ENCODE peak calls at places on chromosome 20, in eight cellular contexts. W is Panc1, P is esophagus squamous epithelium, H is AG04450, Y is GM23338, O is breast epithelium, V is cardiac fibroblast, T is neural crest cell. I is an unnamed sample.

GRCh38 chr20:4041748-4042411 is 26.5 kb upstream of the RNF24 start:
- DNase-seq in H (no peak), Y (no peak), O (peak), P (no peak), V (peak), T (no peak), W (no peak), I (peak)

GRCh38 chr20:19658137-19658536 is 99.9 kb upstream of the RIN2 start:
- DNase-seq in Y (no peak), O (no peak), W (no peak), T (no peak), P (no peak), V (no peak), H (no peak), I (no peak)

GRCh38 chr20:48807586-48808381 is 20.0 kb downstream of the PREX1 start:
- DNase-seq in P (no peak), O (no peak), T (no peak), W (no peak), H (no peak), Y (no peak), V (peak), I (no peak)

GRCh38 chr20:44582321-44583025 is at the start of gene PKIG:
- DNase-seq in V (peak), H (peak), P (no peak), W (no peak), Y (no peak), T (no peak), O (no peak), I (peak)

GRCh38 chr20:63704749-63705117 is 3.0 kb downstream of the ARFRP1 start:
- DNase-seq in W (no peak), T (no peak), P (no peak), V (no peak), H (no peak), O (no peak), Y (no peak), I (no peak)

GRCh38 chr20:38859070-38859690 is 53.7 kb downstream of the PPP1R16B start:
- DNase-seq in P (no peak), V (no peak), W (no peak), H (no peak), T (no peak), Y (no peak), O (no peak), I (no peak)

GRCh38 chr20:50724851-50725721 is 6.3 kb upstream of the PARD6B start:
- DNase-seq in W (no peak), Y (peak), H (peak), T (peak), O (peak), V (peak), P (no peak), I (peak)

GRCh38 chr20:54345817-54346216 is 129.6 kb upstream of the DOK5 start:
- DNase-seq in O (no peak), W (no peak), Y (no peak), T (no peak), P (no peak), H (no peak), V (peak), I (no peak)

GRCh38 chr20:1968958-1969357 is 24.9 kb downstream of the PDYN start:
- DNase-seq in P (no peak), W (no peak), Y (no peak), O (no peak), V (no peak), T (no peak), H (no peak), I (no peak)

GRCh38 chr20:663315-664090 is 10.5 kb upstream of the SRXN1 start:
- DNase-seq in W (no peak), P (no peak), T (no peak), H (no peak), O (no peak), V (no peak), Y (peak), I (no peak)

GRCh38 chr20:38805958-38806854 is 709 bp downstream of the PPP1R16B start:
- DNase-seq in V (no peak), Y (peak), H (no peak), O (no peak), T (peak), P (no peak), W (no peak), I (no peak)

GRCh38 chr20:2521369-2522305 is 12.9 kb upstream of the ZNF343 start:
- DNase-seq in T (peak), V (peak), O (no peak), W (no peak), P (no peak), H (no peak), Y (peak), I (no peak)

DNA sequence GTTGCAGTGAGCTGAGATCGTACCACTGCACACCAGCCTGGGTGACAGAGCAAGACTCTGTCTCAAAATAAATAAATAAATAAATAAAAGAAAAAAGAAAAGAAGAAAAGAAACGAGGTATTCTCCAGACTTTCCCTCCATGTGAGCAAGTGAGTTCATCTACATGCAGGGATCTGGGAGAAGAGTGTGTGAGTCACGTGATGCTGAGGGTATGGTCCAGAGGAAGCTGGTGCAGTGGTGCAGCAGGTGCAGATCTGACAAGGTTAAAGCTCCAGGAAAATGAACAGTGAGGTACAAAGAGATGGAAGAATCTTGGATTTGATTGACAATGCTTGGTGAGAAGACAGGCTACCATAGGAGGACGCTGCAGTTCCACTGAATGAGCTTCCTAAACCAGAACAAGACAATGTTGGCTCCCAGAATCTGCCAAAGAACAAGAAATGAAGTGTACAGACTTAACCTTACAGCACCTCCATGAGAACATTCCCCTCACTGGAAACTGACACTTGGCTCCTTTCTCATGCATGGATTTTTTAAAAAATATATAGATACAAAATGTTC is 79.5 kb upstream of the BTBD3 start:
- DNase-seq in O (no peak), W (no peak), V (no peak), Y (no peak), P (no peak), T (no peak), H (no peak), I (no peak)
- TF ChIP-seq CTCF in O (no peak), W (peak), V (no peak), Y (no peak), P (peak), T (no peak), H (no peak), I (no peak)

GRCh38 chr20:53291548-53291947 is 302.1 kb downstream of the ZNF217 start:
- DNase-seq in Y (peak), O (no peak), P (no peak), V (no peak), W (no peak), H (no peak), T (peak), I (no peak)
- TF ChIP-seq CTCF in Y (peak), O (no peak), P (peak), V (no peak), W (peak), H (no peak), T (peak), I (no peak)

GRCh38 chr20:29744071-29744470 is 1513.4 kb upstream of the DEFB115 start:
- DNase-seq in H (no peak), P (no peak), V (peak), W (no peak), T (no peak), Y (no peak), O (no peak), I (no peak)
- TF ChIP-seq CTCF in H (no peak), P (no peak), V (no peak), W (no peak), T (no peak), Y (no peak), O (no peak), I (no peak)

GRCh38 chr20:62448788-62449187 is 21.4 kb upstream of the RBBP8NL start:
- DNase-seq in O (no peak), W (no peak), T (peak), H (no peak), V (no peak), Y (no peak), P (no peak), I (no peak)

GRCh38 chr20:62448038-62448437 is 20.7 kb upstream of the RBBP8NL start:
- DNase-seq in V (no peak), P (no peak), H (no peak), W (no peak), Y (no peak), O (no peak), T (no peak), I (no peak)

GRCh38 chr20:62451156-62451767 is 23.9 kb upstream of the RBBP8NL start:
- DNase-seq in O (no peak), V (no peak), P (no peak), Y (peak), T (no peak), W (no peak), H (no peak), I (no peak)

GRCh38 chr20:62451970-62452369 is 23.8 kb downstream of the GATA5 start:
- DNase-seq in V (no peak), O (no peak), T (no peak), P (no peak), H (no peak), W (no peak), Y (no peak), I (no peak)

GRCh38 chr20:62449951-62450815 is 22.8 kb upstream of the RBBP8NL start:
- DNase-seq in V (no peak), T (no peak), W (no peak), Y (no peak), P (no peak), O (no peak), H (no peak), I (no peak)
- TF ChIP-seq CTCF in V (peak), T (no peak), W (peak), Y (no peak), P (no peak), O (no peak), H (no peak), I (no peak)